ENCODE peak calls at places on chromosomes 11 and 22, in six cellular contexts. V, A, G, U, J and E are unnamed samples.

GRCh38 chr11:119432484-119433368 is 9.8 kb upstream of the THY1 start:
- DNase-seq in V (no peak), U (peak; percentile 77), J (no peak), A (no peak), G (peak; percentile 95), E (no peak)

GRCh38 chr22:36762687-36763260 is 13.1 kb downstream of the IFT27 start:
- DNase-seq in V (peak; percentile 81), G (no peak), A (no peak), U (no peak), J (no peak), E (peak; percentile 59)

GRCh38 chr11:79122759-79123158 is 318.1 kb downstream of the TENM4 start:
- DNase-seq in U (no peak), J (no peak), V (no peak), G (no peak), A (no peak), E (no peak)

GRCh38 chr22:22076937-22077703 is 94.5 kb upstream of the TOP3B start:
- DNase-seq in V (no peak), J (no peak), G (no peak), A (no peak), U (peak; percentile 68), E (no peak)

GRCh38 chr11:47533690-47534135 is 19.2 kb downstream of the CELF1 start:
- DNase-seq in U (peak; percentile 94), V (no peak), A (no peak), G (peak; percentile 11), J (no peak), E (no peak)

GRCh38 chr11:107769189-107769588 is 57.3 kb upstream of the SLN start:
- DNase-seq in G (peak; percentile 88), V (no peak), A (no peak), U (peak; percentile 52), J (no peak), E (no peak)

GRCh38 chr11:13720940-13721339 is 52.5 kb downstream of the FAR1 start:
- DNase-seq in U (peak; percentile 24), V (no peak), J (no peak), G (peak; percentile 2), A (no peak), E (no peak)

GRCh38 chr22:23072035-23072910 is 2.0 kb downstream of the GNAZ start:
- DNase-seq in V (peak; percentile 68), U (no peak), G (no peak), J (no peak), A (no peak), E (no peak)

GRCh38 chr11:64287676-64288352 is 2.2 kb downstream of the GPR137 start:
- DNase-seq in J (no peak), G (no peak), A (no peak), V (no peak), U (no peak), E (no peak)

GRCh38 chr11:77392842-77393241 is 81.1 kb downstream of the PAK1 start:
- DNase-seq in U (no peak), J (no peak), G (no peak), V (no peak), A (no peak), E (no peak)